ENCODE peak calls at places on chromosomes 13 and 19, in seven cellular contexts. One of them, this sample, is unnamed.

GRCh38 chr19:18764591-18765051 is 26.5 kb downstream of the COMP start:
- DNase-seq in sigmoid colon: no peak
- DNase-seq in HL-60: no peak
- DNase-seq in H1: no peak
- DNase-seq in K562: no peak
- DNase-seq in GM23338: no peak
- DNase-seq in stomach: no peak
- DNase-seq in this sample: no peak

GRCh38 chr19:41917676-41918075 is 10.6 kb downstream of the ERFL start:
- DNase-seq in sigmoid colon: no peak
- DNase-seq in HL-60: no peak
- DNase-seq in H1: no peak
- DNase-seq in K562: no peak
- DNase-seq in GM23338: no peak
- DNase-seq in stomach: no peak
- DNase-seq in this sample: no peak

GRCh38 chr19:38173324-38174041 is 50.5 kb downstream of the DPF1 start:
- DNase-seq in sigmoid colon: no peak
- DNase-seq in HL-60: no peak
- DNase-seq in H1: no peak
- DNase-seq in K562: no peak
- DNase-seq in GM23338: no peak
- DNase-seq in stomach: peak
- DNase-seq in this sample: peak

GRCh38 chr19:17671906-17672305 is 16.2 kb downstream of the UNC13A start:
- DNase-seq in sigmoid colon: no peak
- DNase-seq in HL-60: no peak
- DNase-seq in H1: no peak
- DNase-seq in K562: peak
- DNase-seq in GM23338: peak
- DNase-seq in stomach: no peak
- DNase-seq in this sample: no peak

GRCh38 chr13:113901231-113901630 is 37.4 kb upstream of the GAS6 start:
- DNase-seq in sigmoid colon: no peak
- DNase-seq in HL-60: no peak
- DNase-seq in H1: no peak
- DNase-seq in K562: no peak
- DNase-seq in GM23338: no peak
- DNase-seq in stomach: no peak
- DNase-seq in this sample: no peak

GRCh38 chr19:19618384-19619051 is at the start of gene PBX4:
- DNase-seq in sigmoid colon: peak
- DNase-seq in HL-60: peak
- DNase-seq in H1: peak
- DNase-seq in K562: peak
- DNase-seq in GM23338: peak
- DNase-seq in stomach: peak
- DNase-seq in this sample: peak

GRCh38 chr13:44974056-44974798 is 15.0 kb downstream of the NUFIP1 start:
- DNase-seq in sigmoid colon: no peak
- DNase-seq in HL-60: no peak
- DNase-seq in H1: no peak
- DNase-seq in K562: no peak
- DNase-seq in GM23338: no peak
- DNase-seq in stomach: peak
- DNase-seq in this sample: no peak

GRCh38 chr13:111202745-111203144 is 87.6 kb downstream of the ARHGEF7 start:
- DNase-seq in sigmoid colon: no peak
- DNase-seq in HL-60: peak
- DNase-seq in H1: no peak
- DNase-seq in K562: peak
- DNase-seq in GM23338: peak
- DNase-seq in stomach: no peak
- DNase-seq in this sample: no peak

GRCh38 chr13:50529154-50529882 is 314.2 kb downstream of the DLEU7 start:
- DNase-seq in sigmoid colon: peak
- DNase-seq in HL-60: no peak
- DNase-seq in H1: no peak
- DNase-seq in K562: no peak
- DNase-seq in GM23338: no peak
- DNase-seq in stomach: peak
- DNase-seq in this sample: peak

GRCh38 chr19:2850256-2850925 is 9.1 kb downstream of the ZNF555 start:
- DNase-seq in sigmoid colon: no peak
- DNase-seq in HL-60: no peak
- DNase-seq in H1: no peak
- DNase-seq in K562: no peak
- DNase-seq in GM23338: no peak
- DNase-seq in stomach: no peak
- DNase-seq in this sample: no peak

GRCh38 chr13:43305416-43305815 is 282.0 kb downstream of the DNAJC15 start:
- DNase-seq in sigmoid colon: no peak
- DNase-seq in HL-60: no peak
- DNase-seq in H1: no peak
- DNase-seq in K562: no peak
- DNase-seq in GM23338: no peak
- DNase-seq in stomach: no peak
- DNase-seq in this sample: no peak

DNA sequence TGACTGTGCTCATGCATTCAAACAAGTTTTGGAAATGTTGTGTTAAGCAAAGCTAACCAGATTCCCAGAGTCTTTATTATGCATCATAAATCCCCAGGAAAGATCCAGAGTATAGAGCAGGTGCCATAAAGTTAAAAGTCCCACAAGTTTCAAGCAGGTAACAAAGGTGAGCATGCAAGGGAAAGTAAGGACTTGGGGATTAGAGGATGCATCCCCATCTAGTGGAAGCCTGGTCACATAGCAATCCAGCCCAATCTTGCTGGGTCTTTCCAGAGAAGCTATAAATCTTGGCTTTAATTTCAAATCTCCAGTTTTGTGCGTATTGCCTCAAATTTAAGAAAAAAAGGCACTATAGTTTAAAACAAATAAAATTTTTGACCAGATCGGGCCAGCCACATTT is 72.7 kb downstream of the ZNF254 start:
- DNase-seq in sigmoid colon: no peak
- DNase-seq in HL-60: no peak
- DNase-seq in H1: peak
- DNase-seq in K562: no peak
- DNase-seq in GM23338: peak
- DNase-seq in stomach: no peak
- DNase-seq in this sample: no peak
- TF ChIP-seq CTCF in sigmoid colon: no peak
- TF ChIP-seq CTCF in HL-60: no peak
- TF ChIP-seq CTCF in H1: no peak
- TF ChIP-seq CTCF in K562: no peak
- TF ChIP-seq CTCF in GM23338: peak
- TF ChIP-seq CTCF in stomach: no peak
- TF ChIP-seq CTCF in this sample: no peak

GRCh38 chr13:110118106-110118505 is 188.9 kb downstream of the COL4A1 start:
- DNase-seq in sigmoid colon: no peak
- DNase-seq in HL-60: no peak
- DNase-seq in H1: no peak
- DNase-seq in K562: no peak
- DNase-seq in GM23338: no peak
- DNase-seq in stomach: no peak
- DNase-seq in this sample: no peak
- TF ChIP-seq POLR2AphosphoS5 in sigmoid colon: no peak
- TF ChIP-seq POLR2AphosphoS5 in HL-60: no peak
- TF ChIP-seq POLR2AphosphoS5 in H1: no peak
- TF ChIP-seq POLR2AphosphoS5 in K562: no peak
- TF ChIP-seq POLR2AphosphoS5 in GM23338: no peak
- TF ChIP-seq POLR2AphosphoS5 in stomach: no peak
- TF ChIP-seq POLR2AphosphoS5 in this sample: no peak

GRCh38 chr13:96792188-96792587 is 202.1 kb downstream of the OXGR1 start:
- DNase-seq in sigmoid colon: no peak
- DNase-seq in HL-60: no peak
- DNase-seq in H1: no peak
- DNase-seq in K562: no peak
- DNase-seq in GM23338: peak
- DNase-seq in stomach: no peak
- DNase-seq in this sample: no peak
- TF ChIP-seq CTCF in sigmoid colon: no peak
- TF ChIP-seq CTCF in HL-60: no peak
- TF ChIP-seq CTCF in H1: no peak
- TF ChIP-seq CTCF in K562: no peak
- TF ChIP-seq CTCF in GM23338: peak
- TF ChIP-seq CTCF in stomach: no peak
- TF ChIP-seq CTCF in this sample: no peak

GRCh38 chr19:43780706-43781525 is at the start of gene KCNN4:
- DNase-seq in sigmoid colon: no peak
- DNase-seq in HL-60: peak
- DNase-seq in H1: no peak
- DNase-seq in K562: peak
- DNase-seq in GM23338: no peak
- DNase-seq in stomach: peak
- DNase-seq in this sample: no peak

GRCh38 chr19:43778651-43779050 is 2.1 kb downstream of the KCNN4 start:
- DNase-seq in sigmoid colon: no peak
- DNase-seq in HL-60: no peak
- DNase-seq in H1: no peak
- DNase-seq in K562: no peak
- DNase-seq in GM23338: no peak
- DNase-seq in stomach: no peak
- DNase-seq in this sample: no peak

GRCh38 chr19:43777163-43777700 is 3.5 kb downstream of the KCNN4 start:
- DNase-seq in sigmoid colon: no peak
- DNase-seq in HL-60: no peak
- DNase-seq in H1: no peak
- DNase-seq in K562: no peak
- DNase-seq in GM23338: no peak
- DNase-seq in stomach: no peak
- DNase-seq in this sample: no peak

GRCh38 chr19:43779820-43780219 is 953 bp downstream of the KCNN4 start:
- DNase-seq in sigmoid colon: no peak
- DNase-seq in HL-60: no peak
- DNase-seq in H1: no peak
- DNase-seq in K562: no peak
- DNase-seq in GM23338: no peak
- DNase-seq in stomach: no peak
- DNase-seq in this sample: no peak

GRCh38 chr19:43779147-43779819 is 1.5 kb downstream of the KCNN4 start:
- DNase-seq in sigmoid colon: no peak
- DNase-seq in HL-60: no peak
- DNase-seq in H1: no peak
- DNase-seq in K562: no peak
- DNase-seq in GM23338: no peak
- DNase-seq in stomach: peak
- DNase-seq in this sample: no peak
- TF ChIP-seq POLR2AphosphoS5 in sigmoid colon: no peak
- TF ChIP-seq POLR2AphosphoS5 in HL-60: no peak
- TF ChIP-seq POLR2AphosphoS5 in H1: no peak
- TF ChIP-seq POLR2AphosphoS5 in K562: no peak
- TF ChIP-seq POLR2AphosphoS5 in GM23338: no peak
- TF ChIP-seq POLR2AphosphoS5 in stomach: peak
- TF ChIP-seq POLR2AphosphoS5 in this sample: no peak

This sample was measured in suprapubic skin.